ENCODE peak calls at places on chromosomes 6 and 20, in nine cellular contexts. L, B, Q, R, D, Z, H, S and M are unnamed samples.
A peak's percentile ranks its signal among the peaks of the same experiment; 100 is the strongest.

GRCh38 chr6:157443066-157443800 is 62.2 kb downstream of the ZDHHC14 start:
- ATAC-seq in R (no peak), S (no peak), B (no peak), L (no peak), D (no peak), H (no peak), Z (no peak), Q (no peak), M (no peak)

GRCh38 chr6:134034951-134035822 is 17.2 kb downstream of the SLC2A12 start:
- ATAC-seq in Z (peak; percentile 46), H (no peak), S (no peak), R (no peak), L (no peak), Q (no peak), B (no peak), D (no peak), M (no peak)

GRCh38 chr20:63956664-63957003 is 418 bp upstream of the UCKL1 start:
- ATAC-seq in B (peak; percentile 17), R (no peak), Q (no peak), Z (no peak), H (no peak), S (peak; percentile 30), D (peak; percentile 16), L (no peak), M (no peak)

GRCh38 chr20:57243480-57244220 is 22.8 kb downstream of the BMP7 start:
- ATAC-seq in Z (peak; percentile 36), Q (peak; percentile 42), S (no peak), B (no peak), L (peak; percentile 20), D (no peak), R (no peak), H (no peak), M (no peak)

GRCh38 chr6:122995930-122996796 is at the start of gene CLVS2:
- ATAC-seq in B (no peak), R (no peak), Z (peak; percentile 45), L (peak; percentile 61), Q (peak; percentile 54), S (no peak), H (peak; percentile 52), D (no peak), M (no peak)

GRCh38 chr20:49282584-49283171 is 4.8 kb upstream of the ZNFX1 start:
- ATAC-seq in L (no peak), R (no peak), Z (no peak), Q (no peak), D (no peak), H (no peak), S (no peak), B (no peak), M (no peak)

GRCh38 chr6:4573958-4574481 is 202.2 kb upstream of the CDYL start:
- ATAC-seq in S (no peak), B (no peak), L (no peak), R (no peak), Z (no peak), Q (no peak), D (no peak), H (no peak), M (no peak)

GRCh38 chr6:135850882-135851281 is 619 bp upstream of the PDE7B start:
- ATAC-seq in S (no peak), Z (no peak), D (no peak), L (no peak), B (no peak), R (no peak), Q (no peak), H (peak; percentile 58), M (no peak)

GRCh38 chr6:117264487-117265424 is 602 bp upstream of the VGLL2 start:
- ATAC-seq in Z (peak; percentile 32), H (peak; percentile 38), B (peak; percentile 37), Q (peak; percentile 43), R (no peak), L (peak; percentile 41), S (no peak), D (no peak), M (peak; percentile 19)